ENCODE peak calls at places on chromosome 21, in four cellular contexts. O is HepG2, C is K562, D is H1. R is an unnamed sample.

GRCh38 chr21:37627074-37627473 is 260.5 kb downstream of the DYRK1A start:
- DNase-seq in O (no peak), C (no peak), D (no peak), R (no peak)

GRCh38 chr21:37356710-37357109 is 9.9 kb upstream of the DYRK1A start:
- DNase-seq in C (peak), D (no peak), O (no peak), R (no peak)

GRCh38 chr21:34129039-34129891 is 55.9 kb downstream of the MRPS6 start:
- DNase-seq in D (peak), O (no peak), C (peak), R (no peak)

GRCh38 chr21:27802816-27803475 is 836.1 kb upstream of the ADAMTS5 start:
- DNase-seq in C (peak), D (peak), O (no peak), R (peak)

GRCh38 chr21:16571594-16571993 is 841.8 kb downstream of the USP25 start:
- DNase-seq in D (no peak), O (no peak), C (no peak), R (no peak)

GRCh38 chr21:42280356-42281195 is 34.6 kb downstream of the TFF3 start:
- DNase-seq in O (no peak), D (no peak), C (no peak), R (no peak)

GRCh38 chr21:41107602-41108001 is 60.4 kb upstream of the BACE2 start:
- DNase-seq in O (no peak), D (no peak), C (no peak), R (no peak)

GRCh38 chr21:15152591-15152990 is 87.8 kb upstream of the NRIP1 start:
- DNase-seq in C (no peak), D (no peak), O (no peak), R (no peak)

GRCh38 chr21:45741691-45742090 is 98.2 kb downstream of the PCBP3 start:
- DNase-seq in C (no peak), D (no peak), O (no peak), R (no peak)

GRCh38 chr21:26388731-26389231 is 184.3 kb downstream of the CYYR1 start:
- DNase-seq in O (no peak), C (no peak), D (no peak), R (no peak)

GRCh38 chr21:41817228-41817627 is 50.4 kb upstream of the RIPK4 start:
- DNase-seq in O (peak), C (peak), D (peak), R (peak)

GRCh38 chr21:30126575-30126974 is 40.0 kb downstream of the CLDN17 start:
- DNase-seq in C (no peak), O (no peak), D (no peak), R (no peak)

GRCh38 chr21:29228306-29228705 is 70.4 kb upstream of the BACH1 start:
- DNase-seq in O (no peak), C (no peak), D (no peak), R (no peak)

GRCh38 chr21:26965567-26966359 is 1.1 kb downstream of the ADAMTS5 start:
- DNase-seq in D (peak), C (no peak), O (no peak), R (peak)

GRCh38 chr21:25254491-25255174 is 352.6 kb downstream of the MRPL39 start:
- DNase-seq in D (no peak), O (no peak), C (no peak), R (no peak)

GRCh38 chr21:45580576-45581321 is 38.5 kb upstream of the SLC19A1 start:
- DNase-seq in O (no peak), C (no peak), D (peak), R (peak)

GRCh38 chr21:14981246-14981645 is 83.6 kb downstream of the NRIP1 start:
- DNase-seq in O (no peak), C (no peak), D (no peak), R (no peak)

GRCh38 chr21:42845296-42845965 is 33.9 kb downstream of the WDR4 start:
- DNase-seq in D (no peak), C (no peak), O (no peak), R (peak)

GRCh38 chr21:38848187-38848609 is 42.5 kb downstream of the ETS2 start:
- DNase-seq in O (no peak), D (peak), C (no peak), R (no peak)

GRCh38 chr21:36909423-36909822 is 57.0 kb downstream of the HLCS start:
- DNase-seq in D (no peak), C (no peak), O (no peak), R (no peak)

GRCh38 chr21:39525129-39525528 is 73.4 kb downstream of the SH3BGR start:
- DNase-seq in C (no peak), D (no peak), O (no peak), R (no peak)

GRCh38 chr21:25535811-25536210 is 71.5 kb downstream of the MRPL39 start:
- DNase-seq in C (no peak), O (no peak), D (no peak), R (no peak)

GRCh38 chr21:42417533-42417932 is 13.8 kb downstream of the UBASH3A start:
- DNase-seq in C (no peak), O (no peak), D (no peak), R (no peak)

GRCh38 chr21:45723049-45723958 is 79.8 kb downstream of the PCBP3 start:
- DNase-seq in O (no peak), C (no peak), D (no peak), R (no peak)

GRCh38 chr21:26761174-26761915 is 83.9 kb downstream of the ADAMTS1 start:
- DNase-seq in D (no peak), O (no peak), C (no peak), R (no peak)

GRCh38 chr21:42453301-42454220 is 42.5 kb downstream of the RSPH1 start:
- DNase-seq in D (no peak), C (no peak), O (no peak), R (no peak)

GRCh38 chr21:43269461-43269860 is 100.7 kb downstream of the CRYAA start:
- DNase-seq in D (peak), C (peak), O (no peak), R (peak)

GRCh38 chr21:15210235-15210678 is 145.5 kb upstream of the NRIP1 start:
- DNase-seq in C (peak), D (no peak), O (peak), R (no peak)

GRCh38 chr21:46284077-46284644 is 1.2 kb downstream of the MCM3AP start:
- DNase-seq in C (no peak), D (no peak), O (no peak), R (no peak)

GRCh38 chr21:33981341-33982101 is 65.9 kb upstream of the ATP5PO start:
- DNase-seq in O (no peak), D (no peak), C (no peak), R (no peak)

GRCh38 chr21:27023186-27023585 is 56.3 kb upstream of the ADAMTS5 start:
- DNase-seq in O (no peak), C (no peak), D (no peak), R (no peak)

GRCh38 chr21:34889537-34890257 is 159.4 kb downstream of the RUNX1 start:
- DNase-seq in D (peak), O (peak), C (peak), R (peak)

GRCh38 chr21:14120091-14120734 is 90.5 kb downstream of the LIPI start:
- DNase-seq in C (peak), O (peak), D (peak), R (peak)

GRCh38 chr21:40635336-40635735 is 211.6 kb downstream of the DSCAM start:
- DNase-seq in D (no peak), C (no peak), O (no peak), R (no peak)

GRCh38 chr21:36917487-36918158 is 48.8 kb downstream of the HLCS start:
- DNase-seq in O (peak), C (peak), D (peak), R (peak)

GRCh38 chr21:46048926-46049889 is 48.7 kb upstream of the COL6A2 start:
- DNase-seq in C (no peak), O (no peak), D (peak), R (no peak)

GRCh38 chr21:45639206-45640000 is 4.1 kb upstream of the PCBP3 start:
- DNase-seq in D (no peak), O (no peak), C (no peak), R (no peak)

GRCh38 chr21:29287383-29287782 is 11.3 kb upstream of the BACH1 start:
- DNase-seq in C (no peak), O (peak), D (no peak), R (no peak)

DNA sequence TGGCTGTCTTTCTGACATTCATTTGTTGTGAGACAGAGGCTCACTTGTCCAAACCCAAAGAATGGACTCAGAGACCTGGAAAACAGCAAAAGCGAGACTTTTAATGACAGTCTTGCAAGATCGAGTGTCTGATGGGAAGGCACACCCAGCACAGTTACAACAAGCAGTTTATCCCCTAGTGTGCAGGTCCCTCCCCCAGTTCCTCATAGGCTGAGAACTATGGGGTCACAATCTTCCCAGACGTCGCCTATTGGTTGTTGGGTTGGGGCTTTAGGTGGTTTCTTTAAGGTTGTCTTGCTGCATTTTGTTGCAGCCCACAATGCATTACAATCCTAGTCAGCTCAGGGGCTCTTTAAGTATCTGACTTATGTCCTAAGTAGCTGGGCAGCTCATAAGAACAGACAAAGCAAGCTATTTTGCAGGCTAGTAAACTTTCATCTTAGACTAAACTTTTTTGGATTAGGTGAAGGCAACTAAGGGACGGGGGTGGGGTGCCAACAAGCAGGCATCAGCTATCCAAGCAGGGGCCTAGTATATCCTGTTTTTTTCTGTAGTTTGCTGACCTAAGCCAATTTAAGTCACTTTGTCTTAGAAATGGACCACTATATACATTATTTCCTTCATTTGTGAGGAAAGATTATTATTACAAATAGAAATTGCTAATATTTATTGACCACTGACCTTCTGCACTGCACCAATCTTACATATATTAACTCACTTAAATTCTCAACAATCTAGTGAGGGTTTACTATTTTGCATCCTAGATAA is 151.8 kb downstream of the SETD4 start:
- DNase-seq in D (no peak), C (no peak), O (no peak), R (no peak)
- TF ChIP-seq CREB1 in D (no peak), C (no peak), O (no peak), R (no peak)

DNA sequence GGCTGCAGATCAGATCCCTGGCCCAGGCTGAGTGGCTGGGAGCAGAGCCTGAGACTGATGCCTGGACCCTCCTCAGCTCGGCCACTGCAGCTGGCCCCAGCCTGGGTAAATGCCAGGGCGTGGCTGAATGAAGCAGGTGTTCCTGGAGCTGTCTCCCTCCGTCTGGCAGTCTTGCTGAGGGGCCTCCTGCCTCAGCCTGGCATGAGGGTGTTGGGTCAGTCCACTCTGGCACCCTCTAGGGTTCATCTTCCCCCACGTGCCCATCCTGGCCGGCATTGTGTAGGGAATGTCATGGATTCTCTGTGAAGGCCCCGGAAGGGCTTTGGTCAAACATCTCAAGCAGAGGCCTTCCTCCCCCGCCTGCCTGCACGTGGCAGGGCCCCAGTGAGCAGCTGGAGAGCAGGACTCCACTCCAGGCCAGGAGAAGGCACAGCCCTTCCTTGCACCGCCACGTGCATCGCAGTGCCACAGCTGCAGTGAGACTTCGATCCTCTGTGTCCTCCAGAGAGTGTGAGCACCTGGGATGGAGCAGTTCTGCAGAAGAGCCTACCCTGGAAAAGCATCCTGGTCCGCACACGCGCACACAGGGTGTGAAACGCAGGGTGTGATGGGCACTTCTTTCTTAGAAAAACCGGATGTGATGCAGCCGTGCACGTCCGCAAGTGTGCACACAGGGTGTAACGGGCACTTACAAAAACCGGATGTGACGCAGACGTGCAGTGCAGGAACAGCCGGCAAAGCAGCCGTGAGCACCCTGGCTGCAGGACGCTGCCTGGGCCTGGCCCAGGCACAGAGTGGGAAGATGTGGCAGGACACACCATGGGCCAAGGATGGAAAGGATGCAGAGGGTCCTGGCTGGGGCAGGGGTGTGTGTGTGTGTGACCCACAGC is 4.6 kb upstream of the KRTAP10-4 start:
- DNase-seq in D (no peak), O (no peak), C (peak), R (no peak)
- TF ChIP-seq ATF2 in D (no peak), O (no peak), C (no peak), R (no peak)

GRCh38 chr21:31405638-31406037 is 61.6 kb upstream of the TIAM1 start:
- DNase-seq in O (no peak), C (no peak), D (no peak), R (no peak)
- TF ChIP-seq CREB1 in O (no peak), C (no peak), D (no peak), R (no peak)

DNA sequence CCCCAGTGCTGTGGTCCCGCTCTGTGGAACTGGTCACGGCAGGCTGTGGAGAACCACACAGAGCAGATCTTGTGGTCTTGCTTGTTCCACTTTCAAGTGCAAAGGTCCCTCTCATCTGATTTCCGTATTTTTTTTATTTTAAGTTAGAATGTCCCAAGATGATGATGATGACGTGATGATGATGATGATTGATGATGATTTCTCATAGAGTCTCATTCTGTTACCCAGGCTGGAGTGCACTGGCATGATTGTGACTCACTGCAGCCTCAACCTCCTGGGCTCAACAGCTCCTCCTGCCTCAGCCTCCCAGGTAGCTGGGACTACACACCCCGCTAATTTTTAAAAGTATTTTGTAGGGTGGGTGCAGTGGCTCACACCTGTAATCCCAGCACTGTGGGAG is 12.2 kb downstream of the EVA1C start:
- DNase-seq in D (no peak), C (no peak), O (no peak), R (no peak)
- TF ChIP-seq ATF2 in D (no peak), C (no peak), O (no peak), R (no peak)

R was measured in WTC11.